ENCODE peak calls at places on chromosomes 4 and X, in four cellular contexts. One of them, this sample, is unnamed.

GRCh38 chr4:173168396-173169177 is at the start of gene GALNT7:
- DNase-seq in adrenal gland: peak
- DNase-seq in colonic mucosa: peak
- DNase-seq in GM23248: peak
- DNase-seq in this sample: no peak

GRCh38 chr4:89492476-89493110 is 185.0 kb upstream of the GPRIN3 start:
- DNase-seq in adrenal gland: no peak
- DNase-seq in colonic mucosa: no peak
- DNase-seq in GM23248: peak
- DNase-seq in this sample: no peak

GRCh38 chr4:159016527-159017137 is 86.2 kb upstream of the RAPGEF2 start:
- DNase-seq in adrenal gland: no peak
- DNase-seq in colonic mucosa: no peak
- DNase-seq in GM23248: no peak
- DNase-seq in this sample: no peak

GRCh38 chr4:89434364-89434988 is 126.9 kb upstream of the GPRIN3 start:
- DNase-seq in adrenal gland: no peak
- DNase-seq in colonic mucosa: no peak
- DNase-seq in GM23248: peak
- DNase-seq in this sample: peak

GRCh38 chr4:102525556-102525955 is 24.4 kb downstream of the NFKB1 start:
- DNase-seq in adrenal gland: no peak
- DNase-seq in colonic mucosa: no peak
- DNase-seq in GM23248: no peak
- DNase-seq in this sample: no peak

GRCh38 chr4:147755567-147756295 is 23.8 kb downstream of the ARHGAP10 start:
- DNase-seq in adrenal gland: no peak
- DNase-seq in colonic mucosa: no peak
- DNase-seq in GM23248: peak
- DNase-seq in this sample: no peak

GRCh38 chrX:68287419-68287818 is 145.9 kb downstream of the OPHN1 start:
- DNase-seq in adrenal gland: no peak
- DNase-seq in colonic mucosa: no peak
- DNase-seq in GM23248: no peak
- DNase-seq in this sample: no peak

GRCh38 chr4:118265312-118266144 is 87.3 kb downstream of the PRSS12 start:
- DNase-seq in adrenal gland: peak
- DNase-seq in colonic mucosa: peak
- DNase-seq in GM23248: peak
- DNase-seq in this sample: no peak

GRCh38 chrX:140723251-140723650 is 13.7 kb downstream of the LINC00632 start:
- DNase-seq in adrenal gland: no peak
- DNase-seq in colonic mucosa: no peak
- DNase-seq in GM23248: no peak
- DNase-seq in this sample: no peak

GRCh38 chr4:88859191-88859812 is 161.7 kb upstream of the NAP1L5 start:
- DNase-seq in adrenal gland: no peak
- DNase-seq in colonic mucosa: no peak
- DNase-seq in GM23248: no peak
- DNase-seq in this sample: no peak

GRCh38 chrX:153299855-153300254 is 21.7 kb downstream of the PNMA6F start:
- DNase-seq in adrenal gland: no peak
- DNase-seq in colonic mucosa: no peak
- DNase-seq in GM23248: no peak
- DNase-seq in this sample: no peak

GRCh38 chrX:131802836-131803626 is 220.1 kb upstream of the STK26 start:
- DNase-seq in adrenal gland: peak
- DNase-seq in colonic mucosa: peak
- DNase-seq in GM23248: no peak
- DNase-seq in this sample: no peak

GRCh38 chr4:188218392-188218791 is 79.2 kb downstream of the TRIML1 start:
- DNase-seq in adrenal gland: no peak
- DNase-seq in colonic mucosa: no peak
- DNase-seq in GM23248: no peak
- DNase-seq in this sample: no peak

GRCh38 chrX:68999931-69000330 is 165.3 kb downstream of the PJA1 start:
- DNase-seq in adrenal gland: no peak
- DNase-seq in colonic mucosa: no peak
- DNase-seq in GM23248: no peak
- DNase-seq in this sample: no peak

GRCh38 chrX:44874481-44875184 is 1.6 kb downstream of the KDM6A start:
- DNase-seq in adrenal gland: peak
- DNase-seq in colonic mucosa: peak
- DNase-seq in GM23248: peak
- DNase-seq in this sample: no peak

GRCh38 chr4:1738410-1738809 is 17.1 kb downstream of the TACC3 start:
- DNase-seq in adrenal gland: no peak
- DNase-seq in colonic mucosa: no peak
- DNase-seq in GM23248: no peak
- DNase-seq in this sample: no peak

GRCh38 chrX:134431894-134432293 is 28.1 kb upstream of the HPRT1 start:
- DNase-seq in adrenal gland: no peak
- DNase-seq in colonic mucosa: no peak
- DNase-seq in GM23248: peak
- DNase-seq in this sample: no peak

GRCh38 chr4:66687393-66687971 is 857.8 kb downstream of the CENPC start:
- DNase-seq in adrenal gland: no peak
- DNase-seq in colonic mucosa: no peak
- DNase-seq in GM23248: no peak
- DNase-seq in this sample: no peak

GRCh38 chr4:124712417-124713212 is at the start of gene ANKRD50:
- DNase-seq in adrenal gland: peak
- DNase-seq in colonic mucosa: peak
- DNase-seq in GM23248: peak
- DNase-seq in this sample: no peak
- H3K4me3 ChIP-seq in adrenal gland: peak
- H3K4me3 ChIP-seq in colonic mucosa: peak
- H3K4me3 ChIP-seq in GM23248: peak
- H3K4me3 ChIP-seq in this sample: peak

GRCh38 chr4:112910109-112910736 is 139.2 kb upstream of the ANK2 start:
- DNase-seq in adrenal gland: no peak
- DNase-seq in colonic mucosa: no peak
- DNase-seq in GM23248: peak
- DNase-seq in this sample: no peak
- H3K4me3 ChIP-seq in adrenal gland: no peak
- H3K4me3 ChIP-seq in colonic mucosa: no peak
- H3K4me3 ChIP-seq in GM23248: peak
- H3K4me3 ChIP-seq in this sample: peak

DNA sequence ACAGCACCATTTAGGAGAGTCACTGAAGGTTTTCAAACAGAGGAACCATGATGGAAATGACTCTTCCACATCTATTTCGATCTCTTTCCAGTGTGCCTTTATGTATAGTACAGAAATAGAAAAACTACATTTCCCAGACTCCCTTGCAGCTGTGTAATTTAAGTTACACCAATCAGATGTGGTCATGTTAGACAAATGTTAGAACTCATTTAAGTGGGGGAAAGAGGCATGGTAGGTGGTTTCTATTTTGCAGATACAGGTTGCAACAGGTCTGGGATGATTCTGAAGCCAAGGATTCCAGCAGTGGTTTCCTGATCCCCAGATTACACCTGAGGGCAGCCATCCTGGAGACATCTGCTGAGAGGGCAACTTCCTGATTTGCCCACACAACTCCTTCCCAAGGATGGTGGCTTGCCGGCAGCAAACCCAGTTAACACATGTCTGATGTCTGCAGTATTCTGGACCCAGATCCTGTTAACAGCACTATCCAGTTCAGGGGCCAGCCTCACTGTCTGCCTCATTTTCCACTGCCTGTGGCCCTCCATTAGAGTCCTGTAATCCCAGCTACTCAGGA is 38.7 kb upstream of the PDK3 start:
- DNase-seq in adrenal gland: no peak
- DNase-seq in colonic mucosa: no peak
- DNase-seq in GM23248: peak
- DNase-seq in this sample: no peak
- H3K4me3 ChIP-seq in adrenal gland: no peak
- H3K4me3 ChIP-seq in colonic mucosa: no peak
- H3K4me3 ChIP-seq in GM23248: no peak
- H3K4me3 ChIP-seq in this sample: no peak

DNA sequence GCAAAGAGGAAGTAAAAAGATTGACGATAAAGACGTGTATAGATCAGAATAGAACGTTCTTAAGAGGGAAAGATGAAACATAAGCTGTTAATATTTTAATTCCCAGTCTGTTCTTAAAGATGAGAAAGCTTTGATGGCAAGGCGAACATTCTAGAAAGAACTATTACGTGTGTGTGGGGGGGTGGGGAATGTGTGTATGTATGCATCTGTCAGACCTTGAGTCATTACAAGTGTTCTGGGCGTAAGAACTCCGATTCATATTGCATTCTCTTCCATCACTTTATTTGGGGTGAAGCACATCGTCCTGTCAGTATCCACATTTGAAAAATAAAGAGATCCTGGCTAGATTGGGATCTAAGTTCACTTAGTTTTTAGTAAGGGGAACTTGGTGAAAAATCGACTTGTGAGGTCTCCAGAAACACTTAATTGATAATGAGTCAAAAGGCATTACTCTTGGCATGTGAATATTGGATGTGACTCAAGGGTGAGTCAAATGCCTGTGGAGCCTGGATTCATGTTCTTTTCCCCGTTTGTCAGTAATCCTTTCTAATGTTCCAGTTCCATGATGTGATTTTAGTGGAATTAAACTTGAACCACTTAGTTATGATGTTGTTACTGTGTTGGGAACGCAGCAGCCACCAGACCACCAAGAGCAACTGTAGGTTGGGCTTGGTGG is 3.1 kb downstream of the SMS start:
- DNase-seq in adrenal gland: peak
- DNase-seq in colonic mucosa: no peak
- DNase-seq in GM23248: peak
- DNase-seq in this sample: no peak
- H3K4me3 ChIP-seq in adrenal gland: no peak
- H3K4me3 ChIP-seq in colonic mucosa: no peak
- H3K4me3 ChIP-seq in GM23248: peak
- H3K4me3 ChIP-seq in this sample: no peak

GRCh38 chr4:106775636-106776035 is 260.5 kb downstream of the DKK2 start:
- DNase-seq in adrenal gland: no peak
- DNase-seq in colonic mucosa: no peak
- DNase-seq in GM23248: no peak
- DNase-seq in this sample: peak
- H3K4me3 ChIP-seq in adrenal gland: no peak
- H3K4me3 ChIP-seq in colonic mucosa: no peak
- H3K4me3 ChIP-seq in GM23248: no peak
- H3K4me3 ChIP-seq in this sample: no peak

GRCh38 chr4:38804654-38805295 is at the start of gene TLR1:
- DNase-seq in adrenal gland: no peak
- DNase-seq in colonic mucosa: no peak
- DNase-seq in GM23248: peak
- DNase-seq in this sample: peak

GRCh38 chr4:38803833-38804653 is 548 bp downstream of the TLR1 start:
- DNase-seq in adrenal gland: no peak
- DNase-seq in colonic mucosa: no peak
- DNase-seq in GM23248: no peak
- DNase-seq in this sample: no peak

GRCh38 chr4:38800956-38801450 is 3.6 kb downstream of the TLR1 start:
- DNase-seq in adrenal gland: no peak
- DNase-seq in colonic mucosa: no peak
- DNase-seq in GM23248: no peak
- DNase-seq in this sample: no peak

GRCh38 chr4:38802561-38803355 is 1.8 kb downstream of the TLR1 start:
- DNase-seq in adrenal gland: no peak
- DNase-seq in colonic mucosa: no peak
- DNase-seq in GM23248: no peak
- DNase-seq in this sample: no peak

DNA sequence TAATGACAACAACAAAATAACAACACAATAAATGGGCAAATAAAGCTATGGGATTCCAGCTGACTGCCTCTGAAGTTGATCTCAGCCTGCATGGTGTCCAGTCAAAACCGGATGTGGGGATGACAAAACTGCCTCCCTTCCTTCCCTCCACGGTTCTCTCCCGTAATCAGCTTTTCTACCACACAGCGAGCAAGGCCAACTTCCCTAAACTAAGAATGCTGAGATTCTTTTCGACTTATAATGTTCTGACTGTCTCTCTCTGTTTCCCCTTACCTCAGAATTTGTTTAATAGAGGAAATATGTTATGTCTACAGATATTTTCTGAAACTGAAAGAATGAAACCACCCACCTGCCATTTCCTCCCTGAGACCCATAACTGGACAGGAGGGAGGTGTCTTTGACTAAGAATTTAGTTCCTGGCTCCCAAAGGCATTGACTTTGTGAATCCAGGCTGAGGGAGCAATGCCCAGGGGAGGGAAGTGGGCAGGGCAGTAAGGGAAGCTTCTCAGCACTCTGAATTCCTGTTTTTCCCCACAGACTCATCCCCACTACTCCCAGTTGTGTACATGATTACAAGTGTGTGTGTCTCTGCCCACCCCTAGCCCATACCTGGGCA is 1.0 kb upstream of the TLR1 start:
- DNase-seq in adrenal gland: no peak
- DNase-seq in colonic mucosa: peak
- DNase-seq in GM23248: peak
- DNase-seq in this sample: no peak
- H3K4me3 ChIP-seq in adrenal gland: no peak
- H3K4me3 ChIP-seq in colonic mucosa: no peak
- H3K4me3 ChIP-seq in GM23248: no peak
- H3K4me3 ChIP-seq in this sample: no peak

GRCh38 chr4:186203391-186203802 is 12.0 kb downstream of the CYP4V2 start:
- DNase-seq in adrenal gland: no peak
- DNase-seq in colonic mucosa: no peak
- DNase-seq in GM23248: no peak
- DNase-seq in this sample: no peak

GRCh38 chr4:186202490-186203140 is 11.2 kb downstream of the CYP4V2 start:
- DNase-seq in adrenal gland: no peak
- DNase-seq in colonic mucosa: no peak
- DNase-seq in GM23248: no peak
- DNase-seq in this sample: no peak

GRCh38 chr4:186204103-186204559 is 12.8 kb downstream of the CYP4V2 start:
- DNase-seq in adrenal gland: no peak
- DNase-seq in colonic mucosa: no peak
- DNase-seq in GM23248: no peak
- DNase-seq in this sample: no peak

GRCh38 chr4:186201535-186202230 is 10.3 kb downstream of the CYP4V2 start:
- DNase-seq in adrenal gland: no peak
- DNase-seq in colonic mucosa: peak
- DNase-seq in GM23248: peak
- DNase-seq in this sample: no peak

GRCh38 chr4:186204611-186205144 is 13.3 kb downstream of the CYP4V2 start:
- DNase-seq in adrenal gland: no peak
- DNase-seq in colonic mucosa: peak
- DNase-seq in GM23248: no peak
- DNase-seq in this sample: no peak
- H3K4me3 ChIP-seq in adrenal gland: no peak
- H3K4me3 ChIP-seq in colonic mucosa: peak
- H3K4me3 ChIP-seq in GM23248: no peak
- H3K4me3 ChIP-seq in this sample: peak

DNA sequence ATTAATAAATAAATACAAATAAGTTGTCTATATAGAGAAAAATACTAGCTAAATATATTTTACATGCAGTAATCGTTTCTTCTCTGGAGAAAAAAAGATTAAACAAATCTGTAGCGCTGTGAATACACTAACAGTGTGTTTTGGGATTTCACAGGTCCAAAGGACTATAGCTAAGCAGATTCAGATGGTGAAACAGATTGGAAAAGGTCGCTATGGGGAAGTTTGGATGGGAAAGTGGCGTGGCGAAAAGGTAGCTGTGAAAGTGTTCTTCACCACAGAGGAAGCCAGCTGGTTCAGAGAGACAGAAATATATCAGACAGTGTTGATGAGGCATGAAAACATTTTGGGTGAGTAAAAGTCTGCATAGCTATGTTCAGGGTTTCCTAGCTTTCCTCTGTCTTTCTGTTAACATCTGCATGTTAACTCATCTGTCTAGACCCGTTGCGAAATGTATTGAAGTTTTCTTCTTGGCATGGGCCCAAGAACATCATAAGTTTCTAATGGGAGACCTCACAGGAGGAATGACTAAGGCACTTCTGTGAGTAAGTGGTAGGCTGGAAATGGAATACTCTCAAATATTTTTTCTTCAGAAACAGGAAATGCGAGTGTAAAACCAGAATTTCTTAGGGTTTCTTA is 372.1 kb downstream of the BMPR1B start:
- DNase-seq in adrenal gland: no peak
- DNase-seq in colonic mucosa: peak
- DNase-seq in GM23248: peak
- DNase-seq in this sample: peak
- H3K4me3 ChIP-seq in adrenal gland: no peak
- H3K4me3 ChIP-seq in colonic mucosa: no peak
- H3K4me3 ChIP-seq in GM23248: peak
- H3K4me3 ChIP-seq in this sample: peak